ENCODE peak calls at places on chromosomes 3 and 15, in five cellular contexts. A, G, D, O and P are unnamed samples.

GRCh38 chr3:127773752-127774395 is 48.4 kb downstream of the MGLL start:
- DNase-seq in A (no peak), G (no peak), D (no peak), O (no peak), P (no peak)

GRCh38 chr3:195178124-195178910 is 92.6 kb downstream of the XXYLT1 start:
- DNase-seq in A (peak; percentile 70), G (peak; percentile 61), D (no peak), O (no peak), P (peak; percentile 59)

GRCh38 chr3:149969110-149969944 is 1.4 kb downstream of the PFN2 start:
- DNase-seq in A (peak; percentile 53), G (peak; percentile 45), D (peak; percentile 19), O (peak; percentile 48), P (no peak)

GRCh38 chr3:55564709-55565108 is 77.6 kb upstream of the WNT5A start:
- DNase-seq in A (no peak), G (no peak), D (no peak), O (no peak), P (no peak)

GRCh38 chr3:135895106-135895733 is 70.3 kb upstream of the PPP2R3A start:
- DNase-seq in A (peak; percentile 63), G (peak; percentile 74), D (peak; percentile 59), O (peak; percentile 78), P (peak; percentile 76)

GRCh38 chr15:34986326-34987181 is 1.5 kb downstream of the ZNF770 start:
- DNase-seq in A (no peak), G (no peak), D (no peak), O (no peak), P (no peak)

GRCh38 chr3:53802256-53802880 is 43.9 kb downstream of the CHDH start:
- DNase-seq in A (no peak), G (no peak), D (no peak), O (no peak), P (no peak)

GRCh38 chr15:63818628-63819027 is 15.1 kb downstream of the HERC1 start:
- DNase-seq in A (no peak), G (no peak), D (no peak), O (no peak), P (no peak)

GRCh38 chr3:110625126-110625798 is 446.4 kb upstream of the NECTIN3 start:
- DNase-seq in A (no peak), G (no peak), D (no peak), O (no peak), P (no peak)

GRCh38 chr15:72231847-72232461 is 964 bp upstream of the PKM start:
- DNase-seq in A (peak; percentile 68), G (peak; percentile 65), D (no peak), O (no peak), P (peak; percentile 45)

GRCh38 chr15:56058986-56059385 is 65.6 kb upstream of the NEDD4 start:
- DNase-seq in A (no peak), G (no peak), D (no peak), O (no peak), P (no peak)

GRCh38 chr15:53080484-53080883 is 290.3 kb upstream of the ONECUT1 start:
- DNase-seq in A (no peak), G (no peak), D (no peak), O (no peak), P (no peak)

GRCh38 chr3:102053375-102053989 is 204.2 kb downstream of the NFKBIZ start:
- DNase-seq in A (no peak), G (no peak), D (no peak), O (no peak), P (no peak)

GRCh38 chr15:39127925-39128617 is 452.8 kb upstream of the THBS1 start:
- DNase-seq in A (no peak), G (no peak), D (no peak), O (no peak), P (no peak)